ENCODE peak calls at places on chromosomes 2 and 18, in ten cellular contexts. P is kidney epithelial cell; U is GM06990; K is tibial nerve; Z is hepatocyte; H is choroid plexus epithelial cell; T is colonic mucosa; Y is CD8-positive, alpha-beta T cell; F is GM13976; O is ovary. A is an unnamed sample.

GRCh38 chr2:188897096-188897495 is 77.1 kb upstream of the COL3A1 start:
- DNase-seq in F (no peak), Y (no peak), Z (no peak), U (no peak), T (no peak), P (no peak), K (peak), O (no peak), H (peak), A (no peak)

GRCh38 chr2:96119981-96120720 is 3.8 kb upstream of the ADRA2B start:
- DNase-seq in K (no peak), F (peak), Y (no peak), H (no peak), P (no peak), T (no peak), O (no peak), Z (no peak), U (no peak), A (peak)

GRCh38 chr2:172877826-172878225 is 142.2 kb downstream of the RAPGEF4 start:
- DNase-seq in K (no peak), F (no peak), H (peak), O (no peak), U (no peak), P (no peak), Z (no peak), T (no peak), Y (no peak), A (no peak)

GRCh38 chr2:39313575-39313974 is 69.8 kb upstream of the CDKL4 start:
- DNase-seq in K (no peak), Y (no peak), P (no peak), U (no peak), H (peak), Z (no peak), T (no peak), F (no peak), O (no peak), A (no peak)

GRCh38 chr2:67918471-67918870 is 144.3 kb downstream of the C1D start:
- DNase-seq in F (no peak), K (no peak), T (no peak), U (no peak), O (no peak), H (no peak), P (no peak), Y (no peak), Z (no peak), A (no peak)

GRCh38 chr2:175574069-175574468 is 392.6 kb upstream of the ATP5MC3 start:
- DNase-seq in O (no peak), U (no peak), Z (no peak), Y (no peak), P (no peak), K (no peak), T (no peak), H (no peak), F (no peak), A (no peak)

GRCh38 chr2:170930132-170931109 is 1.4 kb downstream of the GORASP2 start:
- DNase-seq in O (no peak), Y (peak), F (peak), U (peak), H (peak), K (peak), T (peak), P (no peak), Z (peak), A (peak)

GRCh38 chr18:44514106-44514505 is 166.6 kb upstream of the SETBP1 start:
- DNase-seq in T (no peak), Y (no peak), O (no peak), K (no peak), U (no peak), P (no peak), F (no peak), Z (no peak), H (no peak), A (no peak)

GRCh38 chr18:63315879-63316278 is 3.7 kb downstream of the BCL2 start:
- DNase-seq in Y (no peak), U (no peak), T (no peak), P (no peak), F (no peak), H (no peak), Z (no peak), O (no peak), K (no peak), A (no peak)

GRCh38 chr2:15159751-15160177 is 401.4 kb downstream of the NBAS start:
- DNase-seq in K (peak), H (peak), Z (peak), U (no peak), T (peak), O (no peak), P (no peak), Y (no peak), F (peak), A (peak)

GRCh38 chr18:23135679-23136325 is 517 bp downstream of the CABLES1 start:
- DNase-seq in F (peak), Z (peak), U (peak), O (peak), K (no peak), T (peak), H (peak), P (no peak), Y (peak), A (no peak)

GRCh38 chr18:63131106-63131943 is 188.2 kb downstream of the BCL2 start:
- DNase-seq in F (peak), U (no peak), Z (peak), O (peak), P (no peak), Y (peak), K (peak), H (peak), T (peak), A (peak)

GRCh38 chr2:64396001-64396400 is 58.0 kb upstream of the LGALSL start:
- DNase-seq in Y (no peak), O (no peak), Z (no peak), F (no peak), K (no peak), P (no peak), T (no peak), H (no peak), U (no peak), A (no peak)

GRCh38 chr2:10426726-10427567 is 21.2 kb downstream of the ODC1 start:
- DNase-seq in H (no peak), T (no peak), O (no peak), Y (no peak), F (no peak), K (no peak), Z (no peak), P (no peak), U (no peak), A (no peak)

GRCh38 chr2:219177594-219178376 is at the start of gene RETREG2:
- DNase-seq in P (no peak), H (peak), Z (peak), O (peak), T (peak), F (peak), K (peak), U (peak), Y (peak), A (peak)

GRCh38 chr2:164954186-164954585 is 1.1 kb downstream of the SLC38A11 start:
- DNase-seq in H (no peak), Y (no peak), T (no peak), Z (no peak), K (no peak), P (no peak), O (no peak), F (no peak), U (no peak), A (no peak)

GRCh38 chr2:235358981-235359471 is 134.8 kb upstream of the AGAP1 start:
- DNase-seq in K (no peak), O (no peak), Y (no peak), F (no peak), H (no peak), U (no peak), Z (no peak), T (no peak), P (no peak), A (no peak)

GRCh38 chr2:120436885-120437603 is 91.1 kb downstream of the INHBB start:
- DNase-seq in H (peak), Z (peak), Y (no peak), O (no peak), U (no peak), F (peak), P (no peak), T (peak), K (no peak), A (peak)
- TF ChIP-seq CTCF in H (peak), Z (peak), Y (no peak), O (no peak), U (peak), F (peak), P (peak), T (no peak), K (no peak), A (peak)

GRCh38 chr2:55268288-55268906 is 634 bp downstream of the MTIF2 start:
- DNase-seq in U (no peak), Y (no peak), K (no peak), O (no peak), H (no peak), P (no peak), T (no peak), F (no peak), Z (no peak), A (no peak)

DNA sequence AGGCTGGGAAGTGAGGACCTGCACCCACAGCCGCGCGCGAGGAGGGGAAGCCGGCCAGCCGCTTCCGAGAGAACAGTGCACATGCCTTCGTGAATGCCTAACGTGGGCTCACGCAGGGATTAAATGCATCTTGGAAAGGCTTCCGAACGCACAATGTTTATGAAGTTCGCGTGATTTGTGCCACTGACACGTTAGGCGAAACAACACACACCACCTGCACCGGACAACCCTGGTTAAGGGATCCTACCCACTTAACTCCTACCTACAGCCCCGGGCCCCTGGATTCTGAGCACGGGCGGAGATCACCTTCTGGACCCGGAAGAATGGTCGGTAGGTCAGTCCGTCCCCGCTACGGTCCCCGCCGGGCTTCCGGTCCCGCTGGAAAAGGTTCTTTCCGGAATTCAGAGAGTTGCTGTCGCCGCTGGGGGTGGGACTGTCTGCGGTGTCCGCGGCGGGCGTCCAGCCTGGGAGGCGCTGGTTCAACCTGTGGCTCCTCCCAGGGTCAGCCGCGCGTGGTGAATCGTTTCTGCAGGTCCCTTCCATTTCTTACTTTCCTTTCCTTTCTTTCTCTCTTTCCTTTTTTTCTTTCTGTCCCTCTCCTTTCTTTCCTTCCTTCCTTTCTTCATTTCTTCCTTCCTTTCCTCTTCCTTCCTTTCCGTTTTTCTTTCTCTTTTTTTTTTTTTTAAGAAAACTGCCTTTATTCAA is at the start of gene MTIF2:
- DNase-seq in Y (peak), T (peak), O (peak), U (peak), P (peak), Z (peak), K (peak), F (peak), H (peak), A (peak)
- TF ChIP-seq CTCF in Y (no peak), T (no peak), O (peak), U (no peak), P (peak), Z (no peak), K (no peak), F (peak), H (peak), A (no peak)

GRCh38 chr2:220296174-220296573 is 668.7 kb downstream of the SLC4A3 start:
- DNase-seq in P (no peak), Z (no peak), K (no peak), F (no peak), O (no peak), H (peak), U (no peak), Y (no peak), T (no peak), A (no peak)
- TF ChIP-seq CTCF in P (no peak), Z (no peak), K (no peak), F (no peak), O (no peak), H (peak), U (no peak), Y (no peak), T (no peak), A (no peak)

DNA sequence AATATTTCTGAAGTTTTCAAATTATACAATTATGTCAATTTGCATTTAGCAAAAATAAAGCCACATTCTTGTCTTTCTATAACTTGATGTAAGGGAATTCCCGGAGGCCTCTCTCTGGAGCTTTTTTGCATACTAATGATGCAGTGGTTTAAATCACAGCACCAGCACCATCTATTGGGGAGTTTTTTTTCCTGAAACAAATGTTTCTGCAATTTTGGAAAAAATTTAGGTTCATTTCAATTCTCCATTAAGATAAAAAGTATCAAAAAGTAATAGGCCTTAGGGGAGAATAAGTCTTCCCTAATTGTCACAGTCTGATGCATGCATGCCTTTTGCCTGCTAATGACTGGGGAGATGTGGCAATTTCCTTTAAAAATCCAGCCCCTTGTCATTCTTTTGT is 13.5 kb downstream of the CBLN2 start:
- DNase-seq in P (no peak), Y (no peak), U (no peak), O (no peak), K (no peak), Z (no peak), H (peak), T (no peak), F (no peak), A (no peak)
- TF ChIP-seq CTCF in P (no peak), Y (no peak), U (no peak), O (no peak), K (no peak), Z (peak), H (peak), T (no peak), F (no peak), A (no peak)

A was measured in GM20000.